ENCODE peak calls at places on chromosome 18, in ten cellular contexts. One of them, this sample, is unnamed.
A peak's percentile ranks its signal among the peaks of the same experiment; 100 is the strongest.

GRCh38 chr18:41761329-41762028 is 193.6 kb upstream of the PIK3C3 start:
- DNase-seq in iPS-NIHi11: no peak
- DNase-seq in LoVo: no peak
- DNase-seq in right cardiac atrium: no peak
- DNase-seq in cardiac fibroblast: peak; percentile 77
- DNase-seq in activated effector memory CD4-positive, alpha-beta T cell treated with anti-CD3 and anti-CD28 coated beads, Interleukin-2, amount 50 U/mL, for 16 hours: no peak
- DNase-seq in hepatocyte: peak; percentile 37
- DNase-seq in dorsolateral prefrontal cortex: no peak
- DNase-seq in NCI-H1417: no peak
- DNase-seq in stromal cell of bone marrow: peak; percentile 52
- DNase-seq in this sample: no peak

GRCh38 chr18:48949051-48949605 is 1.6 kb downstream of the SMAD7 start:
- DNase-seq in hepatocyte: peak; percentile 52
- DNase-seq in NCI-H1417: peak; percentile 76
- DNase-seq in iPS-NIHi11: no peak
- DNase-seq in stromal cell of bone marrow: no peak
- DNase-seq in LoVo: peak; percentile 58
- DNase-seq in right cardiac atrium: peak; percentile 87
- DNase-seq in cardiac fibroblast: no peak
- DNase-seq in activated effector memory CD4-positive, alpha-beta T cell treated with anti-CD3 and anti-CD28 coated beads, Interleukin-2, amount 50 U/mL, for 16 hours: peak; percentile 80
- DNase-seq in dorsolateral prefrontal cortex: no peak
- DNase-seq in this sample: peak; percentile 84

GRCh38 chr18:36493349-36494281 is 196.1 kb downstream of the FHOD3 start:
- DNase-seq in activated effector memory CD4-positive, alpha-beta T cell treated with anti-CD3 and anti-CD28 coated beads, Interleukin-2, amount 50 U/mL, for 16 hours: no peak
- DNase-seq in stromal cell of bone marrow: peak; percentile 25
- DNase-seq in LoVo: peak; percentile 17
- DNase-seq in hepatocyte: peak; percentile 75
- DNase-seq in NCI-H1417: peak; percentile 19
- DNase-seq in right cardiac atrium: peak; percentile 82
- DNase-seq in cardiac fibroblast: peak; percentile 63
- DNase-seq in iPS-NIHi11: peak; percentile 69
- DNase-seq in dorsolateral prefrontal cortex: no peak
- DNase-seq in this sample: no peak

GRCh38 chr18:28793911-28794310 is 617.0 kb upstream of the CDH2 start:
- DNase-seq in iPS-NIHi11: no peak
- DNase-seq in dorsolateral prefrontal cortex: no peak
- DNase-seq in NCI-H1417: no peak
- DNase-seq in right cardiac atrium: no peak
- DNase-seq in activated effector memory CD4-positive, alpha-beta T cell treated with anti-CD3 and anti-CD28 coated beads, Interleukin-2, amount 50 U/mL, for 16 hours: no peak
- DNase-seq in cardiac fibroblast: peak; percentile 39
- DNase-seq in LoVo: no peak
- DNase-seq in hepatocyte: peak; percentile 14
- DNase-seq in stromal cell of bone marrow: no peak
- DNase-seq in this sample: no peak

GRCh38 chr18:64765908-64766307 is 617.0 kb upstream of the LINC00305 start:
- DNase-seq in activated effector memory CD4-positive, alpha-beta T cell treated with anti-CD3 and anti-CD28 coated beads, Interleukin-2, amount 50 U/mL, for 16 hours: no peak
- DNase-seq in iPS-NIHi11: no peak
- DNase-seq in stromal cell of bone marrow: no peak
- DNase-seq in right cardiac atrium: no peak
- DNase-seq in hepatocyte: no peak
- DNase-seq in cardiac fibroblast: no peak
- DNase-seq in dorsolateral prefrontal cortex: no peak
- DNase-seq in LoVo: no peak
- DNase-seq in NCI-H1417: no peak
- DNase-seq in this sample: no peak

GRCh38 chr18:8752329-8752728 is 47.0 kb downstream of the MTCL1 start:
- DNase-seq in LoVo: no peak
- DNase-seq in activated effector memory CD4-positive, alpha-beta T cell treated with anti-CD3 and anti-CD28 coated beads, Interleukin-2, amount 50 U/mL, for 16 hours: no peak
- DNase-seq in dorsolateral prefrontal cortex: no peak
- DNase-seq in stromal cell of bone marrow: no peak
- DNase-seq in right cardiac atrium: no peak
- DNase-seq in iPS-NIHi11: no peak
- DNase-seq in NCI-H1417: no peak
- DNase-seq in cardiac fibroblast: peak; percentile 60
- DNase-seq in hepatocyte: no peak
- DNase-seq in this sample: no peak

GRCh38 chr18:6683112-6683876 is 46.2 kb upstream of the ARHGAP28 start:
- DNase-seq in hepatocyte: peak; percentile 30
- DNase-seq in activated effector memory CD4-positive, alpha-beta T cell treated with anti-CD3 and anti-CD28 coated beads, Interleukin-2, amount 50 U/mL, for 16 hours: no peak
- DNase-seq in LoVo: no peak
- DNase-seq in dorsolateral prefrontal cortex: no peak
- DNase-seq in cardiac fibroblast: no peak
- DNase-seq in iPS-NIHi11: peak; percentile 48
- DNase-seq in stromal cell of bone marrow: no peak
- DNase-seq in NCI-H1417: no peak
- DNase-seq in right cardiac atrium: peak; percentile 51
- DNase-seq in this sample: no peak

GRCh38 chr18:1914489-1914888 is 656.8 kb downstream of the METTL4 start:
- DNase-seq in dorsolateral prefrontal cortex: no peak
- DNase-seq in activated effector memory CD4-positive, alpha-beta T cell treated with anti-CD3 and anti-CD28 coated beads, Interleukin-2, amount 50 U/mL, for 16 hours: no peak
- DNase-seq in cardiac fibroblast: peak; percentile 6
- DNase-seq in stromal cell of bone marrow: no peak
- DNase-seq in LoVo: no peak
- DNase-seq in hepatocyte: no peak
- DNase-seq in right cardiac atrium: no peak
- DNase-seq in iPS-NIHi11: peak; percentile 20
- DNase-seq in NCI-H1417: no peak
- DNase-seq in this sample: no peak

GRCh38 chr18:59701272-59701671 is 4.0 kb upstream of the CCBE1 start:
- DNase-seq in NCI-H1417: no peak
- DNase-seq in hepatocyte: no peak
- DNase-seq in stromal cell of bone marrow: no peak
- DNase-seq in iPS-NIHi11: no peak
- DNase-seq in right cardiac atrium: no peak
- DNase-seq in cardiac fibroblast: no peak
- DNase-seq in activated effector memory CD4-positive, alpha-beta T cell treated with anti-CD3 and anti-CD28 coated beads, Interleukin-2, amount 50 U/mL, for 16 hours: no peak
- DNase-seq in LoVo: no peak
- DNase-seq in dorsolateral prefrontal cortex: no peak
- DNase-seq in this sample: no peak

GRCh38 chr18:77016936-77017335 is 115.6 kb downstream of the MBP start:
- DNase-seq in dorsolateral prefrontal cortex: peak; percentile 93
- DNase-seq in hepatocyte: no peak
- DNase-seq in iPS-NIHi11: no peak
- DNase-seq in activated effector memory CD4-positive, alpha-beta T cell treated with anti-CD3 and anti-CD28 coated beads, Interleukin-2, amount 50 U/mL, for 16 hours: no peak
- DNase-seq in right cardiac atrium: no peak
- DNase-seq in cardiac fibroblast: no peak
- DNase-seq in LoVo: no peak
- DNase-seq in stromal cell of bone marrow: no peak
- DNase-seq in NCI-H1417: no peak
- DNase-seq in this sample: peak; percentile 69

GRCh38 chr18:22015156-22015555 is 154.2 kb upstream of the GATA6 start:
- DNase-seq in NCI-H1417: no peak
- DNase-seq in cardiac fibroblast: no peak
- DNase-seq in right cardiac atrium: no peak
- DNase-seq in dorsolateral prefrontal cortex: no peak
- DNase-seq in hepatocyte: no peak
- DNase-seq in LoVo: no peak
- DNase-seq in activated effector memory CD4-positive, alpha-beta T cell treated with anti-CD3 and anti-CD28 coated beads, Interleukin-2, amount 50 U/mL, for 16 hours: no peak
- DNase-seq in stromal cell of bone marrow: no peak
- DNase-seq in iPS-NIHi11: no peak
- DNase-seq in this sample: no peak

GRCh38 chr18:50578651-50579050 is 18.8 kb downstream of the MAPK4 start:
- DNase-seq in iPS-NIHi11: no peak
- DNase-seq in cardiac fibroblast: no peak
- DNase-seq in LoVo: peak; percentile 40
- DNase-seq in dorsolateral prefrontal cortex: no peak
- DNase-seq in hepatocyte: peak; percentile 61
- DNase-seq in stromal cell of bone marrow: no peak
- DNase-seq in NCI-H1417: no peak
- DNase-seq in right cardiac atrium: no peak
- DNase-seq in activated effector memory CD4-positive, alpha-beta T cell treated with anti-CD3 and anti-CD28 coated beads, Interleukin-2, amount 50 U/mL, for 16 hours: no peak
- DNase-seq in this sample: no peak

GRCh38 chr18:54774971-54775665 is 53.2 kb upstream of the RAB27B start:
- DNase-seq in dorsolateral prefrontal cortex: no peak
- DNase-seq in iPS-NIHi11: no peak
- DNase-seq in LoVo: no peak
- DNase-seq in hepatocyte: no peak
- DNase-seq in right cardiac atrium: no peak
- DNase-seq in activated effector memory CD4-positive, alpha-beta T cell treated with anti-CD3 and anti-CD28 coated beads, Interleukin-2, amount 50 U/mL, for 16 hours: no peak
- DNase-seq in NCI-H1417: no peak
- DNase-seq in cardiac fibroblast: peak; percentile 31
- DNase-seq in stromal cell of bone marrow: no peak
- DNase-seq in this sample: no peak

GRCh38 chr18:34710430-34711386 is 610 bp downstream of the DTNA start:
- DNase-seq in iPS-NIHi11: no peak
- DNase-seq in activated effector memory CD4-positive, alpha-beta T cell treated with anti-CD3 and anti-CD28 coated beads, Interleukin-2, amount 50 U/mL, for 16 hours: no peak
- DNase-seq in hepatocyte: peak; percentile 47
- DNase-seq in dorsolateral prefrontal cortex: no peak
- DNase-seq in stromal cell of bone marrow: no peak
- DNase-seq in LoVo: no peak
- DNase-seq in NCI-H1417: peak; percentile 77
- DNase-seq in cardiac fibroblast: peak; percentile 78
- DNase-seq in right cardiac atrium: no peak
- DNase-seq in this sample: no peak

GRCh38 chr18:23573948-23574431 is 12.3 kb downstream of the NPC1 start:
- DNase-seq in right cardiac atrium: no peak
- DNase-seq in iPS-NIHi11: peak; percentile 31
- DNase-seq in cardiac fibroblast: peak; percentile 65
- DNase-seq in dorsolateral prefrontal cortex: no peak
- DNase-seq in activated effector memory CD4-positive, alpha-beta T cell treated with anti-CD3 and anti-CD28 coated beads, Interleukin-2, amount 50 U/mL, for 16 hours: peak; percentile 80
- DNase-seq in LoVo: no peak
- DNase-seq in NCI-H1417: no peak
- DNase-seq in stromal cell of bone marrow: peak; percentile 88
- DNase-seq in hepatocyte: peak; percentile 55
- DNase-seq in this sample: no peak

GRCh38 chr18:36372902-36373301 is 75.4 kb downstream of the FHOD3 start:
- DNase-seq in LoVo: no peak
- DNase-seq in activated effector memory CD4-positive, alpha-beta T cell treated with anti-CD3 and anti-CD28 coated beads, Interleukin-2, amount 50 U/mL, for 16 hours: no peak
- DNase-seq in stromal cell of bone marrow: peak; percentile 69
- DNase-seq in NCI-H1417: no peak
- DNase-seq in dorsolateral prefrontal cortex: no peak
- DNase-seq in iPS-NIHi11: no peak
- DNase-seq in hepatocyte: no peak
- DNase-seq in right cardiac atrium: no peak
- DNase-seq in cardiac fibroblast: peak; percentile 85
- DNase-seq in this sample: no peak

GRCh38 chr18:55486936-55487335 is 101.1 kb downstream of the TCF4 start:
- DNase-seq in activated effector memory CD4-positive, alpha-beta T cell treated with anti-CD3 and anti-CD28 coated beads, Interleukin-2, amount 50 U/mL, for 16 hours: no peak
- DNase-seq in stromal cell of bone marrow: no peak
- DNase-seq in right cardiac atrium: no peak
- DNase-seq in hepatocyte: no peak
- DNase-seq in dorsolateral prefrontal cortex: no peak
- DNase-seq in cardiac fibroblast: no peak
- DNase-seq in iPS-NIHi11: no peak
- DNase-seq in NCI-H1417: no peak
- DNase-seq in LoVo: no peak
- DNase-seq in this sample: no peak

GRCh38 chr18:58748899-58749595 is 77.8 kb downstream of the MALT1 start:
- DNase-seq in stromal cell of bone marrow: no peak
- DNase-seq in dorsolateral prefrontal cortex: no peak
- DNase-seq in right cardiac atrium: no peak
- DNase-seq in hepatocyte: no peak
- DNase-seq in cardiac fibroblast: no peak
- DNase-seq in activated effector memory CD4-positive, alpha-beta T cell treated with anti-CD3 and anti-CD28 coated beads, Interleukin-2, amount 50 U/mL, for 16 hours: no peak
- DNase-seq in iPS-NIHi11: no peak
- DNase-seq in LoVo: no peak
- DNase-seq in NCI-H1417: no peak
- DNase-seq in this sample: no peak

GRCh38 chr18:8788503-8789429 is 83.4 kb downstream of the MTCL1 start:
- DNase-seq in hepatocyte: no peak
- DNase-seq in iPS-NIHi11: no peak
- DNase-seq in right cardiac atrium: no peak
- DNase-seq in dorsolateral prefrontal cortex: no peak
- DNase-seq in stromal cell of bone marrow: no peak
- DNase-seq in LoVo: no peak
- DNase-seq in activated effector memory CD4-positive, alpha-beta T cell treated with anti-CD3 and anti-CD28 coated beads, Interleukin-2, amount 50 U/mL, for 16 hours: no peak
- DNase-seq in cardiac fibroblast: no peak
- DNase-seq in NCI-H1417: no peak
- DNase-seq in this sample: no peak

GRCh38 chr18:58788971-58789797 is 75.5 kb upstream of the ZNF532 start:
- DNase-seq in right cardiac atrium: peak; percentile 84
- DNase-seq in dorsolateral prefrontal cortex: no peak
- DNase-seq in stromal cell of bone marrow: peak; percentile 50
- DNase-seq in activated effector memory CD4-positive, alpha-beta T cell treated with anti-CD3 and anti-CD28 coated beads, Interleukin-2, amount 50 U/mL, for 16 hours: no peak
- DNase-seq in cardiac fibroblast: peak; percentile 84
- DNase-seq in hepatocyte: peak; percentile 59
- DNase-seq in NCI-H1417: no peak
- DNase-seq in LoVo: peak; percentile 80
- DNase-seq in iPS-NIHi11: no peak
- DNase-seq in this sample: peak; percentile 93

GRCh38 chr18:77207540-77207939 is 42.1 kb upstream of the GALR1 start:
- DNase-seq in right cardiac atrium: peak; percentile 88
- DNase-seq in cardiac fibroblast: peak; percentile 88
- DNase-seq in NCI-H1417: peak; percentile 24
- DNase-seq in stromal cell of bone marrow: peak; percentile 42
- DNase-seq in LoVo: peak; percentile 26
- DNase-seq in iPS-NIHi11: peak; percentile 70
- DNase-seq in hepatocyte: peak; percentile 25
- DNase-seq in activated effector memory CD4-positive, alpha-beta T cell treated with anti-CD3 and anti-CD28 coated beads, Interleukin-2, amount 50 U/mL, for 16 hours: peak; percentile 84
- DNase-seq in dorsolateral prefrontal cortex: no peak
- DNase-seq in this sample: peak; percentile 89

GRCh38 chr18:10152475-10152874 is 238.7 kb downstream of the VAPA start:
- DNase-seq in cardiac fibroblast: no peak
- DNase-seq in dorsolateral prefrontal cortex: no peak
- DNase-seq in hepatocyte: no peak
- DNase-seq in iPS-NIHi11: no peak
- DNase-seq in stromal cell of bone marrow: no peak
- DNase-seq in activated effector memory CD4-positive, alpha-beta T cell treated with anti-CD3 and anti-CD28 coated beads, Interleukin-2, amount 50 U/mL, for 16 hours: no peak
- DNase-seq in NCI-H1417: no peak
- DNase-seq in right cardiac atrium: no peak
- DNase-seq in LoVo: no peak
- DNase-seq in this sample: no peak

GRCh38 chr18:58687871-58688308 is 16.6 kb downstream of the MALT1 start:
- DNase-seq in stromal cell of bone marrow: no peak
- DNase-seq in iPS-NIHi11: no peak
- DNase-seq in activated effector memory CD4-positive, alpha-beta T cell treated with anti-CD3 and anti-CD28 coated beads, Interleukin-2, amount 50 U/mL, for 16 hours: peak; percentile 86
- DNase-seq in dorsolateral prefrontal cortex: no peak
- DNase-seq in NCI-H1417: no peak
- DNase-seq in LoVo: no peak
- DNase-seq in cardiac fibroblast: no peak
- DNase-seq in hepatocyte: no peak
- DNase-seq in right cardiac atrium: no peak
- DNase-seq in this sample: no peak